ENCODE peak calls at places on chromosome 16, in ten cellular contexts. Q is iPS-NIHi11; B is mucosa of gallbladder; S is NCI-H1417 treated with DMSO at 0.1 percent for 48 hours; F is cardiac fibroblast; R is stimulated activated naive CD8-positive, alpha-beta T cell treated with anti-CD3 and anti-CD28 coated beads, Interleukin-15, Interleukin-2, amounts not matched to agents 100 U/mL and 50 U/mL, for 24 hours; A is naive thymus-derived CD4-positive, alpha-beta T cell; W is activated naive CD8-positive, alpha-beta T cell treated with anti-CD3 and anti-CD28 coated beads, Interleukin-2, amount 50 U/mL, for 24 hours; L is spleen; C is putamen. Y is an unnamed sample.

GRCh38 chr16:1057252-1057932 is 15.2 kb upstream of the SSTR5 start:
- DNase-seq in B (no peak), A (peak), C (no peak), L (no peak), F (peak), Q (peak), W (peak), S (no peak), R (peak), Y (peak)

GRCh38 chr16:86570542-86571196 is 4.0 kb downstream of the FOXC2 start:
- DNase-seq in A (no peak), S (no peak), L (no peak), Q (no peak), B (no peak), C (no peak), W (no peak), F (peak), R (no peak), Y (no peak)

GRCh38 chr16:31131841-31132271 is 3.7 kb downstream of the PRSS8 start:
- DNase-seq in C (no peak), F (no peak), A (no peak), B (peak), L (no peak), R (no peak), W (no peak), S (no peak), Q (no peak), Y (no peak)

GRCh38 chr16:58732545-58733247 is 1.4 kb downstream of the GOT2 start:
- DNase-seq in B (no peak), C (peak), L (no peak), Q (no peak), A (no peak), S (no peak), R (peak), W (no peak), F (peak), Y (no peak)

GRCh38 chr16:82016964-82017363 is 5.7 kb upstream of the SDR42E1 start:
- DNase-seq in W (no peak), L (no peak), B (no peak), R (no peak), A (no peak), C (no peak), S (no peak), Q (no peak), F (peak), Y (no peak)

GRCh38 chr16:88651276-88651988 is 579 bp upstream of the CYBA start:
- DNase-seq in Q (peak), C (no peak), L (peak), B (peak), R (peak), S (no peak), A (peak), F (peak), W (peak), Y (peak)

GRCh38 chr16:18797746-18798145 is 3.6 kb downstream of the ARL6IP1 start:
- DNase-seq in Q (no peak), S (no peak), R (no peak), A (no peak), L (no peak), W (no peak), C (no peak), F (no peak), B (no peak), Y (no peak)

GRCh38 chr16:30049871-30050270 is 15.7 kb upstream of the ALDOA start:
- DNase-seq in Q (no peak), W (no peak), B (no peak), C (peak), L (no peak), A (no peak), R (no peak), F (no peak), S (no peak), Y (no peak)

GRCh38 chr16:11205754-11206459 is 50.1 kb downstream of the SOCS1 start:
- DNase-seq in Q (no peak), S (no peak), A (no peak), L (no peak), C (no peak), W (no peak), B (no peak), R (peak), F (peak), Y (no peak)

GRCh38 chr16:70257391-70257790 is 5.7 kb upstream of the EXOSC6 start:
- DNase-seq in A (no peak), S (no peak), L (no peak), B (no peak), R (no peak), C (no peak), Q (no peak), W (no peak), F (peak), Y (no peak)

GRCh38 chr16:9125658-9126492 is 34.4 kb downstream of the HAPSTR1 start:
- DNase-seq in C (no peak), W (no peak), Q (no peak), A (no peak), S (no peak), R (no peak), B (no peak), F (no peak), L (no peak), Y (no peak)

GRCh38 chr16:87201052-87201451 is 116.1 kb downstream of the C16orf95 start:
- DNase-seq in F (peak), R (no peak), B (peak), S (no peak), C (peak), A (no peak), L (no peak), W (no peak), Q (no peak), Y (no peak)

GRCh38 chr16:72025404-72026114 is 17.0 kb downstream of the DHODH start:
- DNase-seq in Q (no peak), B (no peak), W (no peak), S (no peak), A (no peak), L (no peak), F (no peak), R (no peak), C (peak), Y (no peak)

GRCh38 chr16:50245417-50246298 is 20.7 kb upstream of the ADCY7 start:
- DNase-seq in F (peak), Q (peak), A (no peak), B (no peak), L (peak), S (no peak), W (peak), R (peak), C (no peak), Y (peak)

GRCh38 chr16:85422374-85423185 is 190.5 kb upstream of the GSE1 start:
- DNase-seq in L (peak), W (peak), C (peak), R (no peak), S (no peak), F (no peak), Q (no peak), A (no peak), B (peak), Y (no peak)

GRCh38 chr16:8929086-8929748 is 34.5 kb downstream of the USP7 start:
- DNase-seq in S (no peak), A (no peak), Q (no peak), C (no peak), F (no peak), B (no peak), W (no peak), L (no peak), R (no peak), Y (no peak)

GRCh38 chr16:29789775-29790182 is 772 bp upstream of the KIF22 start:
- DNase-seq in F (no peak), C (no peak), A (no peak), B (no peak), S (no peak), R (no peak), W (no peak), Q (no peak), L (peak), Y (no peak)

GRCh38 chr16:576823-577201 is 7.0 kb downstream of the PIGQ start:
- DNase-seq in A (no peak), F (no peak), B (no peak), W (no peak), S (no peak), Q (peak), C (no peak), R (no peak), L (no peak), Y (no peak)

GRCh38 chr16:57666353-57667068 is 1.6 kb upstream of the ADGRG3 start:
- DNase-seq in R (no peak), Q (no peak), W (no peak), A (no peak), C (no peak), L (peak), S (no peak), F (no peak), B (no peak), Y (no peak)

GRCh38 chr16:760498-761343 is at the start of gene MSLN:
- DNase-seq in R (no peak), L (no peak), F (no peak), B (peak), Q (no peak), S (no peak), A (no peak), C (no peak), W (no peak), Y (no peak)

GRCh38 chr16:81237282-81237681 is 1.2 kb upstream of the BCO1 start:
- DNase-seq in Q (no peak), A (no peak), W (no peak), F (no peak), L (peak), C (no peak), S (no peak), R (no peak), B (peak), Y (no peak)

GRCh38 chr16:64090327-64090726 is 1031.5 kb downstream of the CDH11 start:
- DNase-seq in B (no peak), C (no peak), R (no peak), L (no peak), F (no peak), Q (no peak), W (no peak), A (no peak), S (no peak), Y (no peak)

GRCh38 chr16:23026777-23027362 is 122.4 kb downstream of the USP31 start:
- DNase-seq in L (no peak), B (peak), R (no peak), C (no peak), A (no peak), S (no peak), Q (peak), F (peak), W (no peak), Y (no peak)

GRCh38 chr16:68369168-68369567 is 58.3 kb downstream of the PRMT7 start:
- DNase-seq in S (no peak), B (no peak), L (no peak), W (no peak), C (no peak), A (no peak), F (no peak), Q (no peak), R (no peak), Y (no peak)

GRCh38 chr16:74944466-74944865 is 40.5 kb downstream of the WDR59 start:
- DNase-seq in C (no peak), F (no peak), L (no peak), S (no peak), A (no peak), Q (no peak), W (no peak), B (no peak), R (no peak), Y (no peak)

GRCh38 chr16:79997257-79997656 is 396.7 kb upstream of the MAF start:
- DNase-seq in W (no peak), A (no peak), L (no peak), B (no peak), F (peak), Q (peak), C (no peak), R (peak), S (no peak), Y (no peak)

GRCh38 chr16:13139661-13140241 is 238.4 kb downstream of the SHISA9 start:
- DNase-seq in R (no peak), B (no peak), S (no peak), A (no peak), L (no peak), W (no peak), C (no peak), Q (no peak), F (no peak), Y (no peak)

GRCh38 chr16:89972244-89973234 is 24.0 kb downstream of the DEF8 start:
- DNase-seq in L (peak), C (peak), B (peak), A (peak), S (peak), W (peak), R (peak), F (peak), Q (peak), Y (peak)

GRCh38 chr16:84526794-84527485 is 22.5 kb upstream of the MEAK7 start:
- DNase-seq in W (no peak), R (no peak), L (no peak), B (no peak), F (peak), A (no peak), C (no peak), Q (no peak), S (no peak), Y (no peak)

GRCh38 chr16:65336169-65336568 is 214.3 kb upstream of the CDH11 start:
- DNase-seq in A (no peak), S (no peak), W (no peak), C (no peak), F (peak), Q (no peak), B (no peak), R (no peak), L (no peak), Y (no peak)

GRCh38 chr16:85961988-85962915 is 63.3 kb downstream of the IRF8 start:
- DNase-seq in W (no peak), B (no peak), C (no peak), S (no peak), Q (no peak), F (no peak), L (no peak), A (no peak), R (no peak), Y (no peak)